ENCODE peak calls at places on chromosomes 3 and 15, in ten cellular contexts. E is lower lobe of right lung; O is HTR-8/SVneo; H is SK-N-DZ; C is stromal cell of bone marrow; Y is SHP77 treated with DMSO at 0.1 percent for 48 hours; A is stimulated activated CD4-positive, alpha-beta T cell treated with anti-CD3 and anti-CD28 coated beads, TNF-alpha, amount 100 ng/mL, for 4 hours; V is iPS-NIHi11; I is NCI-H526 treated with DMSO at 0.1 percent for 48 hours; J is CD8-positive, alpha-beta memory T cell. Z is an unnamed sample.

GRCh38 chr3:31968927-31969418 is 12.1 kb downstream of the OSBPL10 start:
- DNase-seq in A (no peak), Y (no peak), J (no peak), I (no peak), C (peak; percentile 89), H (no peak), V (peak; percentile 50), E (no peak), O (peak; percentile 73), Z (no peak)

GRCh38 chr3:125440559-125440955 is 65.4 kb upstream of the ZNF148 start:
- DNase-seq in Y (no peak), V (no peak), O (no peak), I (no peak), J (no peak), A (no peak), E (peak; percentile 55), C (no peak), H (no peak), Z (no peak)

GRCh38 chr15:85289677-85290365 is 90.6 kb upstream of the AKAP13 start:
- DNase-seq in J (peak; percentile 30), I (peak; percentile 6), Y (no peak), O (peak; percentile 67), C (peak; percentile 41), H (no peak), E (peak; percentile 54), A (no peak), V (peak; percentile 81), Z (peak; percentile 29)

GRCh38 chr15:74036271-74037170 is 42.0 kb downstream of the PML start:
- DNase-seq in O (peak; percentile 56), E (peak; percentile 60), H (peak; percentile 68), V (peak; percentile 88), I (no peak), A (no peak), C (no peak), Y (peak; percentile 3), J (no peak), Z (peak; percentile 81)

GRCh38 chr15:26890451-26890850 is 23.6 kb downstream of the GABRA5 start:
- DNase-seq in O (no peak), C (no peak), V (no peak), Y (no peak), E (no peak), H (no peak), I (no peak), J (no peak), A (no peak), Z (peak; percentile 3)

GRCh38 chr3:189267981-189268613 is 96.3 kb downstream of the TPRG1 start:
- DNase-seq in C (no peak), O (no peak), E (no peak), J (no peak), V (peak; percentile 52), I (no peak), Y (no peak), A (no peak), H (no peak), Z (no peak)

GRCh38 chr3:190048831-190049541 is 71.7 kb downstream of the P3H2 start:
- DNase-seq in A (no peak), I (no peak), E (no peak), J (no peak), C (peak; percentile 70), H (no peak), V (no peak), Y (no peak), O (no peak), Z (no peak)

GRCh38 chr3:77169844-77170243 is 129.9 kb downstream of the ROBO2 start:
- DNase-seq in Y (no peak), I (no peak), E (no peak), J (no peak), C (no peak), A (no peak), O (no peak), H (no peak), V (no peak), Z (no peak)

GRCh38 chr15:36323607-36324006 is 255.8 kb upstream of the CDIN1 start:
- DNase-seq in J (no peak), E (no peak), H (no peak), Y (no peak), V (no peak), A (no peak), C (peak; percentile 37), O (no peak), I (no peak), Z (no peak)